ENCODE peak calls at places on chromosome 3, in five cellular contexts. O is GM12878; X is heart right ventricle; T is naive thymus-derived CD4-positive, alpha-beta T cell; R is tibial artery. S is an unnamed sample. For H3K4me1, the result is how much of the 10 kb centered on the place peaks cover.

GRCh38 chr3:194269610-194270145 is 81.5 kb downstream of the CPN2 start:
- DNase-seq in O (no peak), X (peak), T (no peak), R (peak), S (no peak)

GRCh38 chr3:196641278-196642058 is 2.0 kb downstream of the NRROS start:
- DNase-seq in X (no peak), R (no peak), T (no peak), O (no peak), S (no peak)

GRCh38 chr3:67653425-67654098 is 850 bp downstream of the SUCLG2 start:
- DNase-seq in O (no peak), X (no peak), R (no peak), T (no peak), S (no peak)

GRCh38 chr3:69092030-69092513 is 7.3 kb downstream of the ARL6IP5 start:
- DNase-seq in O (no peak), R (no peak), X (no peak), T (peak), S (no peak)

GRCh38 chr3:149751551-149751950 is 738 bp downstream of the COMMD2 start:
- DNase-seq in T (peak), O (no peak), R (no peak), X (no peak), S (no peak)

GRCh38 chr3:195812366-195812765 is 637 bp upstream of the MUC4 start:
- DNase-seq in R (no peak), T (no peak), X (no peak), O (no peak), S (no peak)

GRCh38 chr3:157868881-157869280 is 237.3 kb downstream of the SHOX2 start:
- DNase-seq in T (no peak), R (peak), X (no peak), O (no peak), S (no peak)

GRCh38 chr3:120569224-120569915 is 26.8 kb upstream of the NDUFB4 start:
- DNase-seq in O (no peak), T (no peak), X (no peak), R (no peak), S (peak)

GRCh38 chr3:60552581-60552980 is 698.7 kb downstream of the FHIT start:
- DNase-seq in R (no peak), O (no peak), X (no peak), T (no peak), S (no peak)

GRCh38 chr3:49591615-49592014 is 37.3 kb downstream of the BSN start:
- DNase-seq in R (no peak), O (no peak), T (no peak), X (no peak), S (no peak)

GRCh38 chr3:129112308-129113052 is 9.1 kb downstream of the RAB43 start:
- DNase-seq in O (no peak), R (no peak), T (no peak), X (no peak), S (no peak)

GRCh38 chr3:125146601-125147490 is 65.7 kb downstream of the SLC12A8 start:
- DNase-seq in R (no peak), T (no peak), X (no peak), O (no peak), S (no peak)

GRCh38 chr3:88704316-88704715 is 403.1 kb upstream of the EPHA3 start:
- DNase-seq in T (no peak), R (no peak), O (no peak), X (no peak), S (no peak)

GRCh38 chr3:12994607-12995388 is 78.4 kb downstream of the IQSEC1 start:
- DNase-seq in O (no peak), T (peak), X (peak), R (peak), S (peak)

GRCh38 chr3:159828542-159828943 is 160.1 kb upstream of the IL12A start:
- DNase-seq in R (no peak), T (peak), O (no peak), X (no peak), S (peak)

GRCh38 chr3:94063497-94064119 is 747 bp downstream of the NSUN3 start:
- DNase-seq in R (no peak), X (no peak), O (no peak), T (no peak), S (no peak)

GRCh38 chr3:158912621-158913020 is 110.8 kb downstream of the MFSD1 start:
- DNase-seq in X (no peak), R (no peak), O (no peak), T (no peak), S (no peak)

GRCh38 chr3:112354642-112355333 is 21.8 kb downstream of the CD200 start:
- DNase-seq in O (no peak), T (no peak), R (no peak), X (no peak), S (peak)

GRCh38 chr3:124248471-124249028 is 256.6 kb upstream of the ROPN1 start:
- DNase-seq in T (no peak), X (peak), O (no peak), R (peak), S (no peak)

GRCh38 chr3:16302082-16302631 is 37.1 kb downstream of the OXNAD1 start:
- DNase-seq in X (no peak), T (no peak), O (no peak), R (no peak), S (no peak)

GRCh38 chr3:114447545-114447944 is 153.7 kb downstream of the TIGIT start:
- DNase-seq in X (no peak), T (no peak), O (no peak), R (no peak), S (no peak)

GRCh38 chr3:194407423-194407822 is 8.4 kb upstream of the GP5 start:
- DNase-seq in T (no peak), O (no peak), X (no peak), R (no peak), S (no peak)

GRCh38 chr3:87436781-87437543 is 160.6 kb upstream of the POU1F1 start:
- DNase-seq in X (no peak), T (no peak), R (no peak), O (no peak), S (peak)

GRCh38 chr3:61381745-61382392 is 130.6 kb upstream of the FHIT start:
- DNase-seq in T (peak), R (no peak), X (no peak), O (no peak), S (peak)

GRCh38 chr3:55592572-55592971 is 105.5 kb upstream of the WNT5A start:
- DNase-seq in T (no peak), X (no peak), O (no peak), R (no peak), S (no peak)

GRCh38 chr3:23004971-23005370 is 198.2 kb upstream of the UBE2E2 start:
- DNase-seq in X (no peak), R (no peak), O (no peak), T (no peak), S (no peak)

GRCh38 chr3:81274671-81275070 is 486.8 kb downstream of the GBE1 start:
- DNase-seq in T (no peak), O (no peak), X (no peak), R (no peak), S (no peak)

GRCh38 chr3:46359748-46360509 is 6.0 kb downstream of the CCR2 start:
- DNase-seq in O (peak), X (no peak), T (no peak), R (no peak), S (no peak)

GRCh38 chr3:58680896-58681525 is 14.4 kb upstream of the FAM3D start:
- DNase-seq in O (no peak), X (no peak), T (no peak), R (no peak), S (no peak)
- H3K4me1 ChIP-seq in O (under half), X (under half), T (under half), R (under half), S (under half)

DNA sequence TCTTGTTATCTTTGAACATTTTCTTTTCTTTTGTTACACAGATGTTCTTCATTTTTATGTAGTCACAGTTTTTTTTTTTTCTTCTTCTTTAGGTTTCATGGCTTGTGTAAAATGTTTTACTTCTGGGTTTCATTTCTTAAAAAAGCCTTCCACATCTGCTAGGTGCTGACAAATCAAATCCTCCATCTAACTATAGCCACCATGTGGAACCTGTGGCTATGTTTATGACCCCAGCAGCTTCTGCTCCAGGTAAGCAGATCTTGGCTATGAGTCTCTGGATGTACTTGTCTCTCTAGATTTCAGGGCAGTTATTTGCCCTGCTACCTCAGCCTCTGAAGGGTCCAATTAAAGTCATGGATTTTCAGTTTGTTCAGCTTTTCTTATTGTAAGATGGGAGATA is 44.5 kb downstream of the OXSM start:
- DNase-seq in T (no peak), O (no peak), R (no peak), X (no peak), S (no peak)
- H3K4me1 ChIP-seq in T (under half), O (under half), R (under half), X (under half), S (under half)

DNA sequence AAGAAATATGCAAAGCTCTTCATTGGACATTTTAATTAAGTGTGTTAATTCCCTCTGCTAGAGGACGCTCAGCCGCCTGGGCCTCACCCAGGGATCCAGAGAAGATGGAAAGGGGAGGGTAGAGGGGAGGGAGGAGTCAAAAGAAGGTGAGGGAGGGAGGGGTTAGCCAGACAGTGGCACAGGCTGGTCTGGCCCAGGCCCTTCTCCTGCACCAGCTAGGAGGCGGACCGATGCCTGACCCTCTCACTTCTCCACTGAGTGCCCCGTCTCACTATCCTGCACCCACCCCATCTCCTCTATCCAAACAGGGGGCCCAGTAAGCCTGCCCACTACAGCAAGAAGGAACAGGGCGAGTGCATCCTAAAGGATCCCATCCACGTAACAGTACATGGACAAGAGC is 22.9 kb downstream of the RAB6B start:
- DNase-seq in X (no peak), O (no peak), R (no peak), T (no peak), S (no peak)
- H3K4me1 ChIP-seq in X (under half), O (under half), R (under half), T (under half), S (under half)

GRCh38 chr3:187989458-187990153 is 164.4 kb upstream of the LPP start:
- DNase-seq in T (no peak), X (no peak), O (no peak), R (no peak), S (peak)
- H3K4me1 ChIP-seq in T (under half), X (under half), O (under half), R (under half), S (under half)

S was measured in HAP-1.